ENCODE peak calls at places on chromosome 1, in seven cellular contexts. One of them, this sample, is unnamed.

GRCh38 chr1:86339906-86340305 is 56.2 kb downstream of the ODF2L start:
- DNase-seq in GM23248: no peak
- DNase-seq in T follicular helper cell: no peak
- DNase-seq in iris pigment epithelial cell: no peak
- DNase-seq in HT1080: no peak
- DNase-seq in fibroblast of mammary gland: no peak
- DNase-seq in progenitor cell of endocrine pancreas: no peak
- DNase-seq in this sample: no peak

GRCh38 chr1:150346316-150346715 is 17.6 kb upstream of the RPRD2 start:
- DNase-seq in GM23248: no peak
- DNase-seq in T follicular helper cell: no peak
- DNase-seq in iris pigment epithelial cell: no peak
- DNase-seq in HT1080: no peak
- DNase-seq in fibroblast of mammary gland: no peak
- DNase-seq in progenitor cell of endocrine pancreas: no peak
- DNase-seq in this sample: no peak

GRCh38 chr1:113617438-113618141 is 141.7 kb downstream of the PHTF1 start:
- DNase-seq in GM23248: peak; percentile 69
- DNase-seq in T follicular helper cell: no peak
- DNase-seq in iris pigment epithelial cell: peak; percentile 44
- DNase-seq in HT1080: peak; percentile 8
- DNase-seq in fibroblast of mammary gland: peak; percentile 50
- DNase-seq in progenitor cell of endocrine pancreas: no peak
- DNase-seq in this sample: no peak

GRCh38 chr1:219171192-219171935 is 2.3 kb upstream of the LYPLAL1 start:
- DNase-seq in GM23248: peak; percentile 8
- DNase-seq in T follicular helper cell: no peak
- DNase-seq in iris pigment epithelial cell: peak; percentile 65
- DNase-seq in HT1080: no peak
- DNase-seq in fibroblast of mammary gland: peak; percentile 54
- DNase-seq in progenitor cell of endocrine pancreas: no peak
- DNase-seq in this sample: no peak

GRCh38 chr1:235835226-235835625 is 31.5 kb downstream of the LYST start:
- DNase-seq in GM23248: peak; percentile 52
- DNase-seq in T follicular helper cell: no peak
- DNase-seq in iris pigment epithelial cell: peak; percentile 36
- DNase-seq in HT1080: no peak
- DNase-seq in fibroblast of mammary gland: peak; percentile 62
- DNase-seq in progenitor cell of endocrine pancreas: no peak
- DNase-seq in this sample: no peak

GRCh38 chr1:24411963-24412362 is 1.6 kb downstream of the STPG1 start:
- DNase-seq in GM23248: peak; percentile 75
- DNase-seq in T follicular helper cell: no peak
- DNase-seq in iris pigment epithelial cell: no peak
- DNase-seq in HT1080: peak; percentile 79
- DNase-seq in fibroblast of mammary gland: no peak
- DNase-seq in progenitor cell of endocrine pancreas: no peak
- DNase-seq in this sample: no peak

GRCh38 chr1:66705100-66705499 is 47.2 kb upstream of the DYNLT5 start:
- DNase-seq in GM23248: no peak
- DNase-seq in T follicular helper cell: no peak
- DNase-seq in iris pigment epithelial cell: peak; percentile 50
- DNase-seq in HT1080: no peak
- DNase-seq in fibroblast of mammary gland: peak; percentile 94
- DNase-seq in progenitor cell of endocrine pancreas: no peak
- DNase-seq in this sample: no peak

GRCh38 chr1:68955424-68955823 is 458.5 kb upstream of the DEPDC1 start:
- DNase-seq in GM23248: peak; percentile 14
- DNase-seq in T follicular helper cell: no peak
- DNase-seq in iris pigment epithelial cell: no peak
- DNase-seq in HT1080: peak; percentile 6
- DNase-seq in fibroblast of mammary gland: peak; percentile 25
- DNase-seq in progenitor cell of endocrine pancreas: no peak
- DNase-seq in this sample: no peak

GRCh38 chr1:115477071-115477470 is 139.0 kb upstream of the NGF start:
- DNase-seq in GM23248: no peak
- DNase-seq in T follicular helper cell: no peak
- DNase-seq in iris pigment epithelial cell: no peak
- DNase-seq in HT1080: no peak
- DNase-seq in fibroblast of mammary gland: no peak
- DNase-seq in progenitor cell of endocrine pancreas: no peak
- DNase-seq in this sample: no peak

GRCh38 chr1:22949807-22950462 is 22.7 kb downstream of the LACTBL1 start:
- DNase-seq in GM23248: no peak
- DNase-seq in T follicular helper cell: no peak
- DNase-seq in iris pigment epithelial cell: no peak
- DNase-seq in HT1080: no peak
- DNase-seq in fibroblast of mammary gland: no peak
- DNase-seq in progenitor cell of endocrine pancreas: no peak
- DNase-seq in this sample: no peak